ENCODE peak calls at places on chromosomes 16 and 17, in six cellular contexts. O, P, C, V, X and B are unnamed samples.

GRCh38 chr17:77285594-77286390 is 145.0 kb downstream of the SEC14L1 start:
- DNase-seq in O (peak), P (no peak), C (peak), V (no peak), X (peak), B (peak)

GRCh38 chr16:31874354-31875111 is 926 bp downstream of the ZNF267 start:
- DNase-seq in O (peak), P (no peak), C (no peak), V (no peak), X (peak), B (peak)

GRCh38 chr17:63699638-63700527 is at the start of gene LIMD2:
- DNase-seq in O (peak), P (peak), C (no peak), V (no peak), X (no peak), B (peak)

GRCh38 chr16:68062910-68063393 is 22.2 kb upstream of the NFATC3 start:
- DNase-seq in O (no peak), P (no peak), C (no peak), V (no peak), X (no peak), B (no peak)

GRCh38 chr16:49780436-49780835 is 75.5 kb downstream of the ZNF423 start:
- DNase-seq in O (no peak), P (peak), C (no peak), V (no peak), X (no peak), B (no peak)

GRCh38 chr16:27080870-27081269 is 14.1 kb downstream of the C16orf82 start:
- DNase-seq in O (no peak), P (peak), C (no peak), V (no peak), X (peak), B (no peak)

GRCh38 chr17:56821847-56822534 is 11.7 kb downstream of the C17orf67 start:
- DNase-seq in O (no peak), P (no peak), C (no peak), V (no peak), X (no peak), B (no peak)

GRCh38 chr17:75652934-75653549 is 13.9 kb downstream of the RECQL5 start:
- DNase-seq in O (peak), P (peak), C (no peak), V (no peak), X (peak), B (peak)

GRCh38 chr17:19533718-19534561 is at the start of gene SLC47A1:
- DNase-seq in O (peak), P (peak), C (no peak), V (no peak), X (no peak), B (peak)

GRCh38 chr16:25212636-25213035 is 4.1 kb upstream of the AQP8 start:
- DNase-seq in O (peak), P (no peak), C (no peak), V (no peak), X (no peak), B (no peak)

GRCh38 chr16:24036038-24036543 is 200.3 kb downstream of the PRKCB start:
- DNase-seq in O (no peak), P (no peak), C (no peak), V (no peak), X (no peak), B (no peak)
- H3K4me3 ChIP-seq in O (no peak), P (no peak), C (no peak), V (no peak), X (no peak), B (no peak)

DNA sequence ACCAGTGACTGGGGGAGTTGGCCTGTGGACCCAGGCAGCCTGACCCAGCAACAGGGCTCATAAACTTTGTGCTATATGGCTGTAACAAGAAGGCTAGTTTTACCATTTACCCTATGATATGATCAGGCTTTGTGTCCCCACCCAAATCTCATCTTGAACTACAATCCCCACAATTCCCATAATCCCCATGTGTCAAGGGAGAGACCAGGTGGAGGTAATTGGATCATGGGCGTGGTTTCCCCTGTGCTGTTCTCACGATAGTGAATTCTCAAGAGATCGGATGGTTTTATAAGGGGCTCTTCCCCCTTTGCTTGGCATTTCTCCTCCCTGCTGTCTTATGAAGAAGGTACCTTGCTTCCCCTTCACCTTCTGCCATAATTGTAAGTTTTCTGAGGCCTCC is 111.2 kb upstream of the NLRP1 start:
- DNase-seq in O (no peak), P (no peak), C (no peak), V (no peak), X (no peak), B (no peak)
- H3K4me3 ChIP-seq in O (no peak), P (peak), C (no peak), V (no peak), X (no peak), B (no peak)

DNA sequence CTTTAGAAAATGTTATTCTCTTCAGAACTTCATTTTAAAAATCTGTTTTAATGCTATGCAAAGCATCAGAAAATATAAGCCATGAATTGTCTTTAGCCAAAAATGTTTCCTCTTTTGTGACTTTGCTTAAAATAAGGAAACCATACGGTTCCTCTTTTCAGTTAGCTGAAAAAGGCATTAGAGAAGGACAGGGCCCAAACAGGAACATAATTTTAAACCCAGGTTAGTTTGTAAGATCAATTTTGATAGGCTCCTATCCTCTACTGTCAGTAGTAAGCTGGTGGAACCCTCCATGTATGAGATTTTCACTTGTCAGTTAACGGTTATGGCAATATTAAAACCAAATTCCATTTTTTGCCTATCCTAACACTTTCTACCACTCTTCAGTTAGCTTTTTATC is 4.3 kb downstream of the EVI2B start:
- DNase-seq in O (no peak), P (no peak), C (no peak), V (no peak), X (no peak), B (no peak)
- H3K4me3 ChIP-seq in O (no peak), P (no peak), C (no peak), V (peak), X (no peak), B (no peak)

GRCh38 chr17:79814624-79814965 is 17.7 kb upstream of the CBX8 start:
- DNase-seq in O (no peak), P (peak), C (no peak), V (no peak), X (no peak), B (no peak)

GRCh38 chr17:79814966-79815835 is 18.3 kb upstream of the CBX8 start:
- DNase-seq in O (no peak), P (peak), C (no peak), V (no peak), X (no peak), B (peak)

GRCh38 chr17:79812969-79813825 is 16.3 kb upstream of the CBX8 start:
- DNase-seq in O (no peak), P (peak), C (no peak), V (no peak), X (no peak), B (peak)

GRCh38 chr17:79812206-79812968 is 15.5 kb upstream of the CBX8 start:
- DNase-seq in O (no peak), P (peak), C (no peak), V (no peak), X (no peak), B (no peak)

DNA sequence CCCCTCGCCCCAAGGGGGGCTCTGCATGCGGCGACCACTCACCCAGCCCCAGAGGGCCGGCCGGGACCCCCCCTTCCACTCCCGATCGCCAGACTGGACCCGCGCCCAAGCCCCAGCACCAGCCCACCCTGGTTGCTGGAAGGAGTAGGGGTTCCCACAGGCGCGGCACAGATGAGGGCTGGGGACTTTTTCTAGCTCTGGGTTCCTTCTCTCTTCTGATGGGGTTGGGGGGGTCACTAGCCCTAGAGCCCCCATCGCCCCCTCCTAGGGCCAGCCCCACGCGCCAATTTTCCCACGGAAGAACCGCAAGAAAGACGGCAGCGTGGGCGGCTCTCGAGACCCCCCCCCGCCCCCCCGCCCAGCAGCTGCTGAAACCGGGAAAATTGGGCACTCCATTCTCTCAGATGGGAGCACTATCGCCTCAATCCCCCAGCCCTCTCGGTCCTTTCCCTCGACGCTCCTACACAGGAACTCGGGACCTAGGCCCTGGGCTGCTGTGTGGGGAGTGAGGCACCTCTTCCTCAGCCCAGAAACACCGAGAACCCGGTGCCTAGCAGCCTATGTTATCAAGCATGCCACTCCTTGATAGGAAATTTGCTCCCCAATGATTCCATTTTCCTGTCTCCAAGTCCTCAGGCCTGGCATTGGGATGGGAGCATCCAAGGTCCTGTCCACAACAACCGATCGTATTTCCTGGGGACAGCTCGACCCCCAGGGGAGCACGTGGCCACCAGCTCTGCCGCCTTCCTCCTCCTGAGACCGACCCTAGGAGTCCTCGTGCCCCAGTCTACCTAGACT is 17.1 kb upstream of the CBX8 start:
- DNase-seq in O (no peak), P (peak), C (no peak), V (no peak), X (no peak), B (no peak)
- H3K4me3 ChIP-seq in O (no peak), P (peak), C (no peak), V (peak), X (no peak), B (peak)

GRCh38 chr17:29027521-29027920 is 15.4 kb upstream of the PIPOX start:
- DNase-seq in O (no peak), P (no peak), C (no peak), V (no peak), X (no peak), B (no peak)

GRCh38 chr17:29036584-29036983 is 6.4 kb upstream of the PIPOX start:
- DNase-seq in O (no peak), P (no peak), C (no peak), V (no peak), X (no peak), B (no peak)

GRCh38 chr17:29032798-29033197 is 10.1 kb upstream of the PIPOX start:
- DNase-seq in O (no peak), P (no peak), C (no peak), V (no peak), X (no peak), B (peak)

GRCh38 chr17:29034510-29034909 is 8.4 kb upstream of the PIPOX start:
- DNase-seq in O (no peak), P (no peak), C (no peak), V (no peak), X (no peak), B (no peak)

GRCh38 chr17:29032067-29032551 is 10.8 kb upstream of the PIPOX start:
- DNase-seq in O (no peak), P (peak), C (no peak), V (no peak), X (no peak), B (no peak)
- H3K4me3 ChIP-seq in O (no peak), P (no peak), C (no peak), V (no peak), X (no peak), B (no peak)

DNA sequence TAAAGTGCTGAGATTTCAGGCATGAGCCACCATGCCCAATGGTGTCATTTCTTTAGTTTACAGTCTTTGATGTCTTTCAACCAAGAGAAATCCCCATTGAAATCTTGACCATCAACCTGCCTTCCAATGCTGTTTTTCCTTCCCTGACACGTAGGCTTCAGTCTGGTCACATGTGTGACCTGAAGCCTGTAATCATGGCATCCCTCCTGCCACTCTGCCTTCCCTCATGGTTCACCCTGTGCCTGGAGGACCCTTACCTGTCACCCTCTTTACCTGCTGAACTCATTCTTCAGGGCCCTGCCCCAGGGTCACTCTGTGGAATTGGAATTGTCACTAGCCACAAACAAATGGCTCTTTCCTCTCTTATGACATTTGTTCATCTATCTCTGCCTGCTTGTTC is 18.1 kb upstream of the ARHGAP23 start:
- DNase-seq in O (no peak), P (no peak), C (no peak), V (no peak), X (no peak), B (no peak)
- H3K4me3 ChIP-seq in O (no peak), P (no peak), C (no peak), V (no peak), X (no peak), B (no peak)

GRCh38 chr16:70374213-70374612 is 27.5 kb downstream of the DDX19A start:
- DNase-seq in O (no peak), P (no peak), C (no peak), V (no peak), X (no peak), B (no peak)
- H3K4me3 ChIP-seq in O (no peak), P (no peak), C (no peak), V (no peak), X (no peak), B (no peak)

GRCh38 chr17:59848385-59848668 is 44.4 kb downstream of the TUBD1 start:
- DNase-seq in O (no peak), P (no peak), C (no peak), V (no peak), X (no peak), B (no peak)

GRCh38 chr17:59845595-59846390 is 47.0 kb downstream of the TUBD1 start:
- DNase-seq in O (peak), P (peak), C (no peak), V (no peak), X (peak), B (peak)

GRCh38 chr17:59848778-59849177 is 44.0 kb downstream of the TUBD1 start:
- DNase-seq in O (peak), P (no peak), C (no peak), V (no peak), X (peak), B (no peak)

GRCh38 chr17:59844884-59845594 is 47.7 kb downstream of the TUBD1 start:
- DNase-seq in O (peak), P (no peak), C (no peak), V (no peak), X (peak), B (no peak)

DNA sequence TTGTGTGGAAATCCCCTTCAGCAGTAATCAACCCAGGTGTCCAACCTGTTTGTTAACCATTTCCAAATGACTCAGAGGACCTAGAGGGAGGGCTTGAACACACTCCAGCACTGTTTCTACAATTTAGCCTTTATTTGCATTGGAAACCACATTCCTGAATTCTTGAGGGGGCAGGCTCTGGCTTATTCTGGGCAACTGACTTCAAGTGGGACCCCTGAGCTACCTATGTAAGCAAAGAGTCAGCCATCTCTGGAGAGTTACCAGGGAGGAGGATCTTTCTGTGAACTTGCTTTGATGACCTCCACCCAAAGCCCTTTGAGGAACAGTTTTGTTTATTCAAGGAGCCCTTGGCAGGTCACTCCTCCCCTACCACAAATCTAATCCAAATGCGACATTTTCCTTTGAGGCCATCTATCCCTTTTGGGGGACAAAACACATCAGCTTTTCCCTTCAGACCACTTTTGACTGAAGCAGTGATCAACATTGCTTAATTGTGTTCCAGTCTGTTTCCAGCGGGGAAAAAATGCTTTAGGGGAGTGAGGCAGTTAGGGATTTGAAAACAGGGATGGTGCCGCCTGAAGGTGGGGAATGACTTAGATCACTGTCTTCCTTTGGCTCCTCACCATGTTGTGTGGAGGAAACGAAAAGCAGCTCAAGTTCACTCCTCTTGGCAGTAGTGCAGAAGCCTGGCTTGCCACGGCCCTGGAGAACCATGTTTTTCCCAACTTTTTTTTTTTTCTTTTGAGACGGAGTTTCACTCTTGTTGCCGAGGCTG is 46.2 kb downstream of the TUBD1 start:
- DNase-seq in O (peak), P (peak), C (peak), V (no peak), X (peak), B (peak)
- H3K4me3 ChIP-seq in O (no peak), P (no peak), C (no peak), V (peak), X (no peak), B (no peak)